ENCODE peak calls at places on chromosomes 1 and 21, in five cellular contexts. T is IMR-90, S is H1, N is neuronal stem cell, K is mesenchymal stem cell. M is an unnamed sample.

GRCh38 chr1:34415140-34415539 is 238.4 kb downstream of the C1orf94 start:
- DNase-seq in T (no peak), S (no peak), N (no peak), K (no peak), M (no peak)

GRCh38 chr1:67674260-67675011 is 10.6 kb upstream of the GADD45A start:
- DNase-seq in T (peak; percentile 76), S (no peak), N (no peak), K (no peak), M (no peak)

GRCh38 chr21:34890724-34891609 is 158.1 kb downstream of the RUNX1 start:
- DNase-seq in T (peak; percentile 48), S (no peak), N (peak; percentile 42), K (peak; percentile 73), M (peak; percentile 46)

GRCh38 chr1:7343917-7344316 is 427.2 kb upstream of the VAMP3 start:
- DNase-seq in T (no peak), S (no peak), N (no peak), K (no peak), M (no peak)

GRCh38 chr1:164557270-164557669 is 1.7 kb upstream of the PBX1 start:
- DNase-seq in T (no peak), S (no peak), N (no peak), K (no peak), M (no peak)

GRCh38 chr1:114345930-114346479 is 165.0 kb downstream of the TRIM33 start:
- DNase-seq in T (no peak), S (no peak), N (no peak), K (no peak), M (peak; percentile 77)

GRCh38 chr1:42146916-42147320 is 6.3 kb upstream of the GUCA2B start:
- DNase-seq in T (peak; percentile 45), S (peak; percentile 62), N (peak; percentile 64), K (peak; percentile 54), M (peak; percentile 89)

GRCh38 chr1:239348635-239349353 is 37.6 kb upstream of the CHRM3 start:
- DNase-seq in T (no peak), S (no peak), N (no peak), K (no peak), M (no peak)

GRCh38 chr1:2209400-2210083 is 15.0 kb upstream of the FAAP20 start:
- DNase-seq in T (no peak), S (no peak), N (no peak), K (no peak), M (no peak)

GRCh38 chr1:230423936-230424335 is 2.2 kb downstream of the PGBD5 start:
- DNase-seq in T (no peak), S (no peak), N (no peak), K (no peak), M (no peak)

GRCh38 chr1:145805057-145805456 is 18.8 kb downstream of the RNF115 start:
- DNase-seq in T (peak; percentile 43), S (no peak), N (no peak), K (no peak), M (no peak)

GRCh38 chr1:210001751-210002150 is 63.7 kb downstream of the SYT14 start:
- DNase-seq in T (no peak), S (no peak), N (no peak), K (peak; percentile 3), M (no peak)

GRCh38 chr1:150973826-150974579 is 632 bp downstream of the CERS2 start:
- DNase-seq in T (no peak), S (no peak), N (no peak), K (peak; percentile 23), M (peak; percentile 41)

GRCh38 chr21:14773777-14774345 is 227.7 kb upstream of the SAMSN1 start:
- DNase-seq in T (no peak), S (peak; percentile 23), N (peak; percentile 23), K (peak; percentile 6), M (peak; percentile 68)

GRCh38 chr1:20271498-20272400 is 18.9 kb upstream of the VWA5B1 start:
- DNase-seq in T (no peak), S (no peak), N (no peak), K (no peak), M (no peak)

GRCh38 chr1:33342041-33342723 is 21.3 kb upstream of the A3GALT2 start:
- DNase-seq in T (peak; percentile 99), S (peak; percentile 77), N (peak; percentile 77), K (peak; percentile 98), M (peak; percentile 67)

GRCh38 chr1:2561898-2562895 is 6.0 kb downstream of the TNFRSF14 start:
- DNase-seq in T (no peak), S (no peak), N (no peak), K (no peak), M (no peak)

GRCh38 chr1:78009836-78010235 is 5.1 kb downstream of the DNAJB4 start:
- DNase-seq in T (no peak), S (no peak), N (no peak), K (peak; percentile 17), M (no peak)

GRCh38 chr1:37387854-37388253 is 86.5 kb upstream of the ZC3H12A start:
- DNase-seq in T (no peak), S (no peak), N (no peak), K (no peak), M (no peak)

GRCh38 chr1:56146449-56146848 is 432.9 kb downstream of the PLPP3 start:
- DNase-seq in T (peak; percentile 76), S (no peak), N (no peak), K (peak; percentile 34), M (no peak)

GRCh38 chr1:65065535-65066378 is 82.2 kb upstream of the AK4 start:
- DNase-seq in T (no peak), S (no peak), N (peak; percentile 27), K (no peak), M (peak; percentile 84)

GRCh38 chr21:45531393-45532215 is 10.6 kb downstream of the SLC19A1 start:
- DNase-seq in T (no peak), S (no peak), N (no peak), K (no peak), M (no peak)

GRCh38 chr1:50531027-50531426 is 107.8 kb upstream of the DMRTA2 start:
- DNase-seq in T (peak; percentile 11), S (no peak), N (no peak), K (no peak), M (no peak)

GRCh38 chr1:1197188-1197500 is 9.2 kb downstream of the TNFRSF18 start:
- DNase-seq in T (no peak), S (no peak), N (no peak), K (no peak), M (peak; percentile 25)

GRCh38 chr1:12547586-12548225 is 70.3 kb downstream of the DHRS3 start:
- DNase-seq in T (no peak), S (no peak), N (no peak), K (no peak), M (no peak)

GRCh38 chr1:174058639-174059038 is 36.5 kb upstream of the RC3H1 start:
- DNase-seq in T (peak; percentile 79), S (no peak), N (no peak), K (no peak), M (no peak)

GRCh38 chr1:174060090-174060489 is 37.9 kb upstream of the RC3H1 start:
- DNase-seq in T (peak; percentile 22), S (no peak), N (no peak), K (no peak), M (no peak)
- H3K18ac ChIP-seq in T (no peak overlapping the region), S (no peak overlapping the region), N (no peak overlapping the region), K (no peak overlapping the region), M (no peak overlapping the region)

GRCh38 chr1:184050631-184051030 is 899 bp upstream of the TSEN15 start:
- DNase-seq in T (no peak), S (no peak), N (no peak), K (no peak), M (no peak)
- H3K23ac ChIP-seq in T (peak overlapping the region; percentile 93), S (no peak overlapping the region), N (no peak overlapping the region), K (no peak overlapping the region), M (no peak overlapping the region)

DNA sequence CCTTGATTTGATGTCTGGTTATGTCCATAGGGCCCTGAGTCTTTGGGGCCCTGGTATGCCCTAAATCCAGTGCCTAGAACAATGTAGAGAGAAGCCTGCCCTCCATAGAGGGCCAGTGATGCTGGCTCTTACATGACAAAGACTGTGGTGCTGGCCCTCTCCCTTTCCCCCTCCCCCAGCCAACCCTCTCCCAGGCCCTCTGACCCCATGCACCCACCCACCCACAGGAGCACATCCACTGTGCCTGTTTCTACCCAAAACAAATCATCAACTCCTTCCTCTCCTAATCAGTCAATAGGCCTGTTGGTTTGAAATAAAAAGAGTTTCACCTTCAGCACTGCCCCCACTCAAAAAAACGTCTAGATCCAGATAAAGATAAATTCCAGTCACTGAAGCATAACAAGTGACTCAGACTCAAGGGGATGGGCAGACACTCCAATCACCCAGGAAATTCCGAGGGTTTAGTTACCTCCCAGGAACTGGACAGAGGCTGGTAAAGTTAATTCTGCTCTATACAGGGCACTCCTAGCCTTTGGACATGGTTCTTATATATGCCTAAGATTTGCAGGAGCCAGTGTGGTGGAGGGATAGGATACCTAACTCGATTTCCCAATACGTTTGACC is 144.8 kb upstream of the VANGL1 start:
- DNase-seq in T (peak; percentile 58), S (no peak), N (no peak), K (peak; percentile 54), M (no peak)
- H3K18ac ChIP-seq in T (peak overlapping the region; percentile 33), S (no peak overlapping the region), N (no peak overlapping the region), K (no peak overlapping the region), M (no peak overlapping the region)

GRCh38 chr1:54327386-54328116 is 78.6 kb downstream of the SSBP3 start:
- DNase-seq in T (peak; percentile 63), S (no peak), N (no peak), K (peak; percentile 69), M (no peak)
- H3K23ac ChIP-seq in T (peak overlapping the region; percentile 73), S (no peak overlapping the region), N (no peak overlapping the region), K (no peak overlapping the region), M (no peak overlapping the region)

GRCh38 chr1:161198877-161199431 is at the start of gene ADAMTS4:
- DNase-seq in T (peak; percentile 76), S (no peak), N (no peak), K (no peak), M (peak; percentile 82)
- H3K18ac ChIP-seq in T (no peak within 1 kb of the TSS), S (peak within 1 kb of the TSS; percentile 95), N (peak within 1 kb of the TSS; percentile 92), K (peak within 1 kb of the TSS; percentile 80), M (peak within 1 kb of the TSS; percentile 3)

GRCh38 chr1:61538228-61538627 is 186.7 kb downstream of the TM2D1 start:
- DNase-seq in T (no peak), S (no peak), N (no peak), K (no peak), M (no peak)
- H3K23ac ChIP-seq in T (no peak overlapping the region), S (no peak overlapping the region), N (no peak overlapping the region), K (peak overlapping the region; percentile 50), M (no peak overlapping the region)

DNA sequence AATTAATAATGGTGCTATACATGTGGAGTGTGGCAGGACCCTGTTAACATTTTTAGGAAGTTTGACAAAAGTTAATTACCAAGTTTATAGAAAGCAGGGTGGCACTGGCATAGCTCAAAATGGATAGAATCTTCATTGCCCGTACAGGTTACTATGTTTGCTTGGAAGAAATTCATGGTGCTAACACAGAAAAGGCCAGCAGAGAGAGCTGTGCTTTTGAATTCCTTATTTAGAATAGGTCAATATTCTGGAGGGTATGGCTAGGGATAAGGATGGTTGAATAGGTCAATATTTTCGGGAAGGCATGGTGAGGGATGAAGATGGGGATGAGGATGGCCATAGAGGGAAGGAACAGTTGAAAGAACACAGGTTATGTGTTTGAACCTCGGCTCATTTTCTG is 345.1 kb downstream of the LMO4 start:
- DNase-seq in T (no peak), S (no peak), N (no peak), K (no peak), M (no peak)
- H3K18ac ChIP-seq in T (no peak overlapping the region), S (no peak overlapping the region), N (no peak overlapping the region), K (no peak overlapping the region), M (no peak overlapping the region)

DNA sequence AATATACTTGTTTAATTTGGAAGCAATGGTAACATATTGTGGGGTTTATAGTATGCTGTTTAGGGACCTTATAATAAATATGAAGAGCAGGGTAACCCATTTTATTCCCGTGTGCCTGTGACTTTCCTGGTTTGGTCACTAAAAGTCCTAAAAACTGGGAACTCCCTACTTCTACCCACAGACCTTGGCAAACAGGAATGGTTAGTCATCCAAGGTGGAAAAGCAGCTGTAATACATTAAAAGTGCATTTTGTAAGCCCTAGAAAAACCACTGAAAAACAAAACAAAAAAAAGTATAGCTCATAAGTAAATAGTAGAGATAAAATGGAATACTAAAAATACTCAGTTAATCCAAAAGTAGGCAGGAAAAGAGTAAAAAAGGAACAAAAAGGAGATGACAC is 539.0 kb downstream of the LMO4 start:
- DNase-seq in T (peak; percentile 7), S (no peak), N (no peak), K (no peak), M (no peak)
- H3K23ac ChIP-seq in T (no peak overlapping the region), S (no peak overlapping the region), N (no peak overlapping the region), K (no peak overlapping the region), M (no peak overlapping the region)

M was measured in H9.